ENCODE peak calls at places on chromosomes 13 and 19, in eight cellular contexts. G is fibroblast of pulmonary artery, V is GM12865, X is H7, N is lung, M is left lung, E is uterus, B is psoas muscle. Y is an unnamed sample.

GRCh38 chr13:52371736-52372247 is 34.2 kb downstream of the THSD1 start:
- DNase-seq in G (peak; percentile 75), V (no peak), X (peak; percentile 28), N (no peak), M (no peak), E (no peak), B (no peak), Y (no peak)

GRCh38 chr19:2536461-2536860 is 60.5 kb downstream of the GADD45B start:
- DNase-seq in G (no peak), V (no peak), X (peak; percentile 35), N (no peak), M (no peak), E (no peak), B (no peak), Y (no peak)

GRCh38 chr19:45767881-45768643 is 990 bp downstream of the SIX5 start:
- DNase-seq in G (peak; percentile 73), V (peak; percentile 79), X (peak; percentile 82), N (peak; percentile 66), M (peak; percentile 56), E (peak; percentile 75), B (peak; percentile 79), Y (no peak)

GRCh38 chr19:42386974-42387707 is 3.0 kb downstream of the CNFN start:
- DNase-seq in G (peak; percentile 47), V (peak; percentile 49), X (peak; percentile 97), N (peak; percentile 53), M (peak; percentile 65), E (peak; percentile 39), B (peak; percentile 53), Y (peak; percentile 43)

GRCh38 chr13:83450586-83450985 is 431.7 kb downstream of the SLITRK1 start:
- DNase-seq in G (peak; percentile 27), V (no peak), X (no peak), N (no peak), M (no peak), E (no peak), B (no peak), Y (no peak)

GRCh38 chr19:55210120-55210493 is 806 bp upstream of the PTPRH start:
- DNase-seq in G (peak; percentile 90), V (no peak), X (no peak), N (no peak), M (no peak), E (peak; percentile 28), B (no peak), Y (no peak)

GRCh38 chr13:21010621-21011020 is 50.8 kb downstream of the LATS2 start:
- DNase-seq in G (no peak), V (peak; percentile 30), X (no peak), N (no peak), M (no peak), E (no peak), B (no peak), Y (no peak)

GRCh38 chr19:6947745-6948144 is 60.4 kb downstream of the ADGRE1 start:
- DNase-seq in G (peak; percentile 22), V (peak; percentile 80), X (no peak), N (no peak), M (no peak), E (no peak), B (no peak), Y (no peak)

GRCh38 chr19:44260343-44260681 is 626 bp downstream of the ZNF233 start:
- DNase-seq in G (no peak), V (no peak), X (peak; percentile 18), N (no peak), M (no peak), E (no peak), B (no peak), Y (no peak)

GRCh38 chr13:109715902-109716301 is 70.5 kb downstream of the IRS2 start:
- DNase-seq in G (peak; percentile 58), V (no peak), X (no peak), N (no peak), M (peak; percentile 51), E (no peak), B (peak; percentile 51), Y (no peak)

GRCh38 chr19:19342086-19343015 is 21.7 kb downstream of the MAU2 start:
- DNase-seq in G (peak; percentile 69), V (peak; percentile 74), X (peak; percentile 98), N (peak; percentile 67), M (peak; percentile 57), E (peak; percentile 32), B (peak; percentile 70), Y (no peak)

GRCh38 chr19:32875428-32875827 is 5.9 kb upstream of the SLC7A9 start:
- DNase-seq in G (no peak), V (no peak), X (peak; percentile 78), N (no peak), M (no peak), E (no peak), B (no peak), Y (no peak)

GRCh38 chr13:25699056-25699455 is 327.3 kb downstream of the ATP8A2 start:
- DNase-seq in G (no peak), V (no peak), X (no peak), N (no peak), M (no peak), E (no peak), B (no peak), Y (no peak)

GRCh38 chr13:51999525-51999924 is 11.7 kb downstream of the ATP7B start:
- DNase-seq in G (no peak), V (no peak), X (no peak), N (peak; percentile 51), M (peak; percentile 43), E (no peak), B (peak; percentile 44), Y (no peak)

GRCh38 chr13:44331912-44332840 is 41.4 kb upstream of the SERP2 start:
- DNase-seq in G (peak; percentile 93), V (no peak), X (peak; percentile 26), N (no peak), M (peak; percentile 69), E (peak; percentile 96), B (peak; percentile 55), Y (no peak)

GRCh38 chr19:45087531-45087930 is 5.4 kb upstream of the PPP1R37 start:
- DNase-seq in G (no peak), V (no peak), X (no peak), N (no peak), M (no peak), E (no peak), B (no peak), Y (peak; percentile 52)

GRCh38 chr19:37304884-37305255 is 66.0 kb upstream of the ZNF527 start:
- DNase-seq in G (no peak), V (no peak), X (no peak), N (no peak), M (no peak), E (no peak), B (no peak), Y (no peak)

GRCh38 chr19:40266912-40267600 is 18.1 kb downstream of the AKT2 start:
- DNase-seq in G (no peak), V (no peak), X (peak; percentile 61), N (no peak), M (no peak), E (no peak), B (no peak), Y (no peak)

GRCh38 chr19:40265055-40265762 is 19.9 kb downstream of the AKT2 start:
- DNase-seq in G (no peak), V (no peak), X (no peak), N (no peak), M (no peak), E (no peak), B (no peak), Y (no peak)

GRCh38 chr19:40265763-40266099 is 19.4 kb downstream of the AKT2 start:
- DNase-seq in G (no peak), V (no peak), X (no peak), N (no peak), M (no peak), E (no peak), B (no peak), Y (no peak)

GRCh38 chr19:40267601-40267997 is 17.5 kb downstream of the AKT2 start:
- DNase-seq in G (no peak), V (no peak), X (peak; percentile 36), N (no peak), M (no peak), E (no peak), B (no peak), Y (no peak)

DNA sequence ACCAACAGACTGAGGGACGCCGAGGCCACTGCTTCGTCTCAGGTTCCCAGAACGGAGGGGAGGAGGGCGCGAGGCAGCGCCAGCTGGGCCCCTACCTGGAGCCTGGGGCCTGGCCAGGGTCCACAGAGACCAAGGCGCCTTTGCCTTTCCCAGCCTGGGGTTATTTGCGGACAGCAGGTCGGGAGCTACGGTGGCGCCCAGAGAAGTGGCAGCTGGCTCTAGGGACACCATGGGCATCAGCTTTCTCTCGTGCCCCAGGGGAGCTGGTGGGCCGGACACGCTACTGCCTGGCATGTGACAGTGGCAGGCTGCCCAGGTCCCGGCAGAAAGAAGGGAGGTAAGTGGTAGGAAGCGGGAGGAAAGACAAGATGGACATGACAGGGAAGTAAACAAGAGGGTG is 19.0 kb downstream of the AKT2 start:
- DNase-seq in G (no peak), V (no peak), X (no peak), N (no peak), M (no peak), E (no peak), B (peak; percentile 84), Y (no peak)
- H3K4me3 ChIP-seq in G (no peak overlapping the region), V (no peak overlapping the region), X (no peak overlapping the region), N (no peak overlapping the region), M (no peak overlapping the region), E (no peak overlapping the region), B (peak overlapping the region; percentile 61), Y (no peak overlapping the region)

DNA sequence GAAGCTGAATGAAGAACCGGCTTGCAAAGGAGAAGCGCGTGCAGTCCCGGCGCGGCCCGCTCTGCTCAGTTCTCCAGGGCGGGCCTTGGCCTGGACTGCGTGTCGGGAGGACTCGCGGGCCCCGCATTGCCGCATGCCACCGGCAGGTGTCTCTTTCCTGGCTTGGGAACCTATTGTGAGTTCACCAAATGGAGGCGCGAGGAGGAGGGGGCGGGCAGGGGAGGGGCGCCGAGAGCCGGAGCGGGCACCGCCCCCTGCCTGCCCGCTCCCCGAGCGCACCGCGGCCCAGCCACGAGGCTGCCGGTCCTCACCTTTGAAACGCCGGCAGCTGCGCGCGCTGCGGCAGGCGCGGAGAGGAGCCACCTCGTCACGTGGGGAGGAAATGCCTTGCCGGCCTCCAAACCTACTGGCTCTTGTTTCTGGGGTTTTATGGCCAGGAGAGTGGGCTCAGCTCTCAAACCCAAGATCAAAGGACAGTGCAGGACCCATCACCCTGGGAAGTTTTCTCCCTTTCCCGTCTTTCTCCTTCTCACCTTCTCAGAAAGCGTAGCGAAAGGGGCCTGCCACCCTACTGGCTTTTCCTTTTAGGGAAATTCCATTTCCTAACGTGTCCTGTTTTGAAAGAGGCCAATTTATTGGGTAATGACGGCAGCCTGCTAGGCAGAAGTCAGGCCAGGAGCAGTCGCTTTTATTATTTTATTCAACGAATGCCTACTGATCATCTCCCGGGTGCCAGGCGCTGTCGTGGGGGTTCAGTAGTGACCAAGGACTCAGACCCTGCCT is 13.8 kb upstream of the UBE2L5 start:
- DNase-seq in G (peak; percentile 91), V (peak; percentile 92), X (peak; percentile 98), N (peak; percentile 95), M (peak; percentile 94), E (peak; percentile 95), B (peak; percentile 97), Y (peak; percentile 83)
- H3K4me3 ChIP-seq in G (peak overlapping the region; percentile 18), V (peak overlapping the region; percentile 12), X (peak overlapping the region; percentile 24), N (no peak overlapping the region), M (peak overlapping the region; percentile 37), E (peak overlapping the region; percentile 2), B (peak overlapping the region; percentile 65), Y (peak overlapping the region; percentile 36)

GRCh38 chr13:50580684-50581305 is 262.7 kb downstream of the DLEU7 start:
- DNase-seq in G (peak; percentile 87), V (no peak), X (no peak), N (no peak), M (no peak), E (no peak), B (no peak), Y (no peak)
- H3K4me3 ChIP-seq in G (no peak overlapping the region), V (no peak overlapping the region), X (no peak overlapping the region), N (no peak overlapping the region), M (no peak overlapping the region), E (no peak overlapping the region), B (no peak overlapping the region), Y (no peak overlapping the region)

GRCh38 chr19:48954011-48954594 is 572 bp upstream of the BAX start:
- DNase-seq in G (no peak), V (no peak), X (no peak), N (no peak), M (no peak), E (peak; percentile 30), B (no peak), Y (no peak)
- H3K4me3 ChIP-seq in G (peak overlapping the region; percentile 96), V (peak overlapping the region; percentile 40), X (peak overlapping the region; percentile 42), N (no peak overlapping the region), M (peak overlapping the region; percentile 99), E (peak overlapping the region; percentile 63), B (peak overlapping the region; percentile 98), Y (peak overlapping the region; percentile 88)

Y was measured in effector memory CD4-positive, alpha-beta T cell.